ENCODE peak calls at places on chromosomes 7 and 10, in four cellular contexts. Z, Q, D and V are unnamed samples.

GRCh38 chr7:1850111-1850975 is 180.3 kb downstream of the ELFN1 start:
- DNase-seq in Z (no peak), Q (no peak), D (no peak), V (no peak)

GRCh38 chr7:16071246-16071857 is 350.0 kb downstream of the CRPPA start:
- DNase-seq in D (peak; percentile 10), Q (no peak), Z (peak; percentile 15), V (peak; percentile 14)

GRCh38 chr7:80584778-80585177 is 53.7 kb upstream of the CD36 start:
- DNase-seq in Z (no peak), Q (peak; percentile 82), D (no peak), V (no peak)

GRCh38 chr7:110003827-110004226 is 1087.1 kb upstream of the LRRN3 start:
- DNase-seq in Q (no peak), Z (no peak), D (no peak), V (no peak)

GRCh38 chr10:43121444-43121843 is 16.8 kb upstream of the CSGALNACT2 start:
- DNase-seq in Q (no peak), Z (no peak), D (peak; percentile 7), V (no peak)

GRCh38 chr10:76001461-76001860 is 570.0 kb downstream of the LRMDA start:
- DNase-seq in D (no peak), Q (no peak), Z (no peak), V (no peak)

GRCh38 chr10:33862706-33863105 is 528.2 kb upstream of the NRP1 start:
- DNase-seq in Z (no peak), Q (no peak), D (no peak), V (no peak)

GRCh38 chr7:25565949-25566348 is 337.7 kb upstream of the NPVF start:
- DNase-seq in Z (peak; percentile 51), Q (peak; percentile 16), D (peak; percentile 73), V (peak; percentile 57)

GRCh38 chr7:5679741-5680473 is 101.6 kb downstream of the RNF216 start:
- DNase-seq in Z (peak; percentile 49), Q (no peak), D (peak; percentile 53), V (peak; percentile 72)

DNA sequence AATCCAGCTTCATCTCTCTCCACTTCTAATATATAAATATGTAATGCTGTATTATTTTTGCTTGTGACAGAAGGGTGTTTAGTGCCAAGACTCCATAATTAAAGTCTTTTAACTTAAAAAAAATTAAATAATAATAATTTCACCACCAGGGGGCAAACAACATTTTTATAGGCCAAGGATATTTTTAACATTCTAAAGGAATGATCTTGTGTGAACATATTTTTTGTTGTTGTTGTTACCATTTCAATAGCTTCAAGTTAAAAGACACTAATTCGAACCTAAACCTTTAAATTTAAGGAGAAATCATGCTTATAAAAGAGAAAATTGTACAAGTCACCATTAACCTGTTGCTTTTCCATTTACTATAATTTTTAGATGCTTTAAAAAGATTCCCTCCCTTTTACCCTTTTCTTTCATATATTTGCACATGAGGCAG is 7.5 kb upstream of the DNAJC1 start:
- DNase-seq in Z (no peak), D (no peak), Q (no peak), V (no peak)
- TF ChIP-seq CTCF in Z (no peak), D (peak; percentile 51), Q (no peak), V (no peak)

GRCh38 chr10:129972145-129972965 is 8.3 kb upstream of the EBF3 start:
- DNase-seq in Z (peak; percentile 25), Q (no peak), D (no peak), V (no peak)

GRCh38 chr10:129972966-129973673 is 9.0 kb upstream of the EBF3 start:
- DNase-seq in Z (no peak), D (no peak), Q (no peak), V (no peak)

GRCh38 chr10:129969528-129970264 is 5.6 kb upstream of the EBF3 start:
- DNase-seq in D (no peak), Z (peak; percentile 23), Q (no peak), V (no peak)

GRCh38 chr10:129970404-129971364 is 6.6 kb upstream of the EBF3 start:
- DNase-seq in D (no peak), Z (peak; percentile 35), Q (no peak), V (no peak)

DNA sequence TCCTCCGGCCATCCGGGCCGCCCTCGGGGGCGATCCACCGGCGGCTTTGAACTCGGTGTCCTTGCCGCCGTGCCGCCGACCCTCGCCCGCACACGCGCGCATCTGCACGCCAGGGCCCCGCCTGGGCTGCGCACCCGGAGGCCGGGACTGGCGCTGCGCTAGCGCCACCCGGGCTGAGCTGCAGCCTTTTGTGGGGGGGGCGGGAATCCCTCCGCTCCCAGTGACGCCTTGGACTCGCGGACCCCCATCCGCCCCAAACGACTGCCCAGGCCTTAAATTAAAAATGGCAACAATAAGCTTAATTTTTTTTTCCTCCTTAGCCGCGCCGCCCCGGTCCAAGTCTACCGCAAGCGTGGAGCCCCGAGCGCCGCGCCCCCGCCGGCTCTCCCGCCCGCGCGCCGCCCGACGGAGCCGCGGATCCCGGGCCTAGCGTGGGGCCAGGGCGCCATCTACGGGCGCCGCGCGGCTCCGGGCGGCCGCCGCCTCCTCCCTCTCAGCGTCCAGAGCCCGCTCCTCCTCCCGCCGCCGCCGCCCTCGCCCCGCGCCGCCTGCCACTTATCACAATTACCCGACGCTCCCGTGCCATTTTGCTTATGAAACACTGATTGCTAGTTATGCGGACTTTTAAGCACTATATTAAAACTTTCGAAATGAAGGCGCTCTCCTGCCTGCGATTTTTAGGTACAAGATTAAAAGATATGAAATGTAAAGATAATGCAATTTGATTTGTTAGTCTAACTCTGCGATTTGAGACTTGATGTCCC is 7.5 kb upstream of the EBF3 start:
- DNase-seq in Q (no peak), Z (peak; percentile 82), D (peak; percentile 41), V (peak; percentile 80)
- TF ChIP-seq CTCF in Q (peak; percentile 35), Z (peak; percentile 69), D (peak; percentile 44), V (peak; percentile 54)

DNA sequence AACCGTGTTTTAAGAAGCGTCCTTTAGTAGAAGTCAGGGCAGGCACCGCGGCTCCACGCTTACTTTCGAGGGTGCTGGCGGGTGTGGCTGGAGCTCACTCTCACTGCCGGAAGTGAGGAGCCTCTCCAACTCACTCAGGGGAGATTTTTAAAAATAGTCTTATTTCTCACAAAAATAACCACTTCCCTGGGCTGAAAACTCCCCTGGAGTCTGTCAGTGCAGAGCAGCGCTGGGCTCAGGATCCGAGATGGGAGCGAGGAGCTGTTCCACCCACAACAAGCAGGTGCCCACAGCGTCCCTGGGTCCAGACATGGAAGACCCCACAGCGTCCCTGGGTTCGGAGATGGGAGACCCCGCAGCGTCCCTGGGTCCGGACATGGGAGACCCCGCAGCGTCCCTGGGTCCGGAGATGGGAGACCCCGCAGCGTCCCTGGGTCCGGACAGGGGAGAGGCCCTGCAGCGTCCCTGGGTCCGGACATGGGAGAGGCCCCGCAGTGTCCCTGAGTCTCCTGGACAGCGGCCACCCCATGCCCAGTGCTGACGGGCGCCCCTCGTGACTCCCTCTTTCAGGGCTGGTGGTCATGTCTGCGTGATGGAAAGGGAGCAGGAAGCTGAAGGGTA is 51.2 kb downstream of the VIPR2 start:
- DNase-seq in Z (no peak), Q (no peak), D (peak; percentile 5), V (no peak)
- TF ChIP-seq CTCF in Z (no peak), Q (no peak), D (no peak), V (no peak)

GRCh38 chr10:103983367-103983911 is 16.5 kb downstream of the SLK start:
- DNase-seq in D (no peak), Z (peak; percentile 38), Q (no peak), V (peak; percentile 40)

GRCh38 chr10:103985726-103986125 is 18.8 kb downstream of the SLK start:
- DNase-seq in Z (no peak), D (no peak), Q (no peak), V (no peak)

GRCh38 chr10:103979530-103979929 is 12.6 kb downstream of the SLK start:
- DNase-seq in Q (no peak), Z (no peak), D (no peak), V (no peak)

GRCh38 chr10:103980246-103980906 is 13.4 kb downstream of the SLK start:
- DNase-seq in Z (no peak), D (no peak), Q (no peak), V (no peak)

GRCh38 chr10:103982639-103983038 is 15.7 kb downstream of the SLK start:
- DNase-seq in Z (no peak), D (no peak), Q (no peak), V (no peak)
- TF ChIP-seq CTCF in Z (peak; percentile 46), D (peak; percentile 1), Q (peak; percentile 52), V (peak; percentile 36)

GRCh38 chr10:133042061-133042460 is 45.7 kb upstream of the ADGRA1 start:
- DNase-seq in Z (no peak), Q (no peak), D (no peak), V (no peak)
- TF ChIP-seq CTCF in Z (no peak), Q (no peak), D (no peak), V (no peak)